ENCODE peak calls at places on chromosomes 4 and X, in four cellular contexts. One of them, this sample, is unnamed.

GRCh38 chr4:184899261-184900134 is 73.7 kb upstream of the ACSL1 start:
- DNase-seq in nephron progenitor cell: no peak
- DNase-seq in T-helper 9 cell: no peak
- DNase-seq in activated T-helper 1 cell treated with anti-CD3 and anti-CD28 coated beads, Interleukin-2, amount 50 U/mL, for 16 hours: no peak
- DNase-seq in this sample: no peak

GRCh38 chrX:120309873-120310730 is 1.2 kb downstream of the TMEM255A start:
- DNase-seq in nephron progenitor cell: peak; percentile 27
- DNase-seq in T-helper 9 cell: no peak
- DNase-seq in activated T-helper 1 cell treated with anti-CD3 and anti-CD28 coated beads, Interleukin-2, amount 50 U/mL, for 16 hours: no peak
- DNase-seq in this sample: no peak

GRCh38 chr4:109801895-109802319 is at the start of gene CFI:
- DNase-seq in nephron progenitor cell: no peak
- DNase-seq in T-helper 9 cell: no peak
- DNase-seq in activated T-helper 1 cell treated with anti-CD3 and anti-CD28 coated beads, Interleukin-2, amount 50 U/mL, for 16 hours: no peak
- DNase-seq in this sample: no peak

GRCh38 chrX:154115071-154115470 is 17.6 kb upstream of the MECP2 start:
- DNase-seq in nephron progenitor cell: no peak
- DNase-seq in T-helper 9 cell: no peak
- DNase-seq in activated T-helper 1 cell treated with anti-CD3 and anti-CD28 coated beads, Interleukin-2, amount 50 U/mL, for 16 hours: no peak
- DNase-seq in this sample: no peak

GRCh38 chr4:153186046-153186728 is 18.1 kb upstream of the TRIM2 start:
- DNase-seq in nephron progenitor cell: no peak
- DNase-seq in T-helper 9 cell: no peak
- DNase-seq in activated T-helper 1 cell treated with anti-CD3 and anti-CD28 coated beads, Interleukin-2, amount 50 U/mL, for 16 hours: no peak
- DNase-seq in this sample: no peak

GRCh38 chr4:185642907-185643306 is 107.6 kb upstream of the PDLIM3 start:
- DNase-seq in nephron progenitor cell: no peak
- DNase-seq in T-helper 9 cell: no peak
- DNase-seq in activated T-helper 1 cell treated with anti-CD3 and anti-CD28 coated beads, Interleukin-2, amount 50 U/mL, for 16 hours: no peak
- DNase-seq in this sample: no peak

GRCh38 chr4:43458293-43458692 is 565.8 kb downstream of the GRXCR1 start:
- DNase-seq in nephron progenitor cell: no peak
- DNase-seq in T-helper 9 cell: no peak
- DNase-seq in activated T-helper 1 cell treated with anti-CD3 and anti-CD28 coated beads, Interleukin-2, amount 50 U/mL, for 16 hours: no peak
- DNase-seq in this sample: no peak

GRCh38 chr4:189414021-189414420 is 526.7 kb upstream of the FRG1 start:
- DNase-seq in nephron progenitor cell: no peak
- DNase-seq in T-helper 9 cell: no peak
- DNase-seq in activated T-helper 1 cell treated with anti-CD3 and anti-CD28 coated beads, Interleukin-2, amount 50 U/mL, for 16 hours: no peak
- DNase-seq in this sample: no peak

GRCh38 chr4:138182838-138183426 is 59.2 kb downstream of the SLC7A11 start:
- DNase-seq in nephron progenitor cell: peak; percentile 7
- DNase-seq in T-helper 9 cell: no peak
- DNase-seq in activated T-helper 1 cell treated with anti-CD3 and anti-CD28 coated beads, Interleukin-2, amount 50 U/mL, for 16 hours: no peak
- DNase-seq in this sample: no peak

GRCh38 chr4:58808817-58809216 is 1698.6 kb upstream of the IGFBP7 start:
- DNase-seq in nephron progenitor cell: no peak
- DNase-seq in T-helper 9 cell: no peak
- DNase-seq in activated T-helper 1 cell treated with anti-CD3 and anti-CD28 coated beads, Interleukin-2, amount 50 U/mL, for 16 hours: no peak
- DNase-seq in this sample: no peak

GRCh38 chr4:182286035-182286434 is 42.8 kb downstream of the TENM3 start:
- DNase-seq in nephron progenitor cell: no peak
- DNase-seq in T-helper 9 cell: no peak
- DNase-seq in activated T-helper 1 cell treated with anti-CD3 and anti-CD28 coated beads, Interleukin-2, amount 50 U/mL, for 16 hours: no peak
- DNase-seq in this sample: no peak

GRCh38 chrX:73963682-73964081 is 340.3 kb upstream of the ZCCHC13 start:
- DNase-seq in nephron progenitor cell: no peak
- DNase-seq in T-helper 9 cell: no peak
- DNase-seq in activated T-helper 1 cell treated with anti-CD3 and anti-CD28 coated beads, Interleukin-2, amount 50 U/mL, for 16 hours: no peak
- DNase-seq in this sample: no peak

GRCh38 chr4:98539741-98540140 is 118.7 kb downstream of the TSPAN5 start:
- DNase-seq in nephron progenitor cell: no peak
- DNase-seq in T-helper 9 cell: no peak
- DNase-seq in activated T-helper 1 cell treated with anti-CD3 and anti-CD28 coated beads, Interleukin-2, amount 50 U/mL, for 16 hours: no peak
- DNase-seq in this sample: no peak

GRCh38 chrX:123713841-123714240 is 19.0 kb downstream of the THOC2 start:
- DNase-seq in nephron progenitor cell: no peak
- DNase-seq in T-helper 9 cell: no peak
- DNase-seq in activated T-helper 1 cell treated with anti-CD3 and anti-CD28 coated beads, Interleukin-2, amount 50 U/mL, for 16 hours: no peak
- DNase-seq in this sample: no peak

GRCh38 chr4:17574206-17574605 is 2.8 kb upstream of the LAP3 start:
- DNase-seq in nephron progenitor cell: no peak
- DNase-seq in T-helper 9 cell: no peak
- DNase-seq in activated T-helper 1 cell treated with anti-CD3 and anti-CD28 coated beads, Interleukin-2, amount 50 U/mL, for 16 hours: no peak
- DNase-seq in this sample: no peak

GRCh38 chr4:8739820-8740665 is 131.6 kb downstream of the HMX1 start:
- DNase-seq in nephron progenitor cell: no peak
- DNase-seq in T-helper 9 cell: no peak
- DNase-seq in activated T-helper 1 cell treated with anti-CD3 and anti-CD28 coated beads, Interleukin-2, amount 50 U/mL, for 16 hours: no peak
- DNase-seq in this sample: no peak

This sample was measured in T-helper 22 cell.